ENCODE peak calls at places on chromosome 5, in nine cellular contexts. D is K562; A is Daoy; O is activated T-helper 9 cell treated with anti-CD3 and anti-CD28 coated beads, Interleukin-2, amount 50 U/mL, for 16 hours; P is OCI-LY7; Q is Peyer's patch; H is stimulated activated CD8-positive, alpha-beta memory T cell treated with anti-CD3 and anti-CD28 coated beads, Interleukin-7, amount 100 ng/mL, for 1 hour; K is hypothalamus; S is stimulated activated CD4-positive, alpha-beta T cell treated with anti-CD3 and anti-CD28 coated beads, Interleukin-15, amount 100 ng/mL, for 1 hour. G is an unnamed sample.
A peak's percentile ranks its signal among the peaks of the same experiment; 100 is the strongest.

GRCh38 chr5:145752947-145753346 is 82.2 kb downstream of the PRELID2 start:
- DNase-seq in D (no peak), A (peak; percentile 54), O (no peak), P (no peak), Q (no peak), H (no peak), K (no peak), S (no peak), G (no peak)

GRCh38 chr5:151002250-151002649 is 18.1 kb upstream of the GPX3 start:
- DNase-seq in D (peak; percentile 36), A (peak; percentile 22), O (no peak), P (peak; percentile 24), Q (no peak), H (no peak), K (no peak), S (no peak), G (no peak)

GRCh38 chr5:153573326-153574033 is 83.0 kb downstream of the GRIA1 start:
- DNase-seq in D (no peak), A (no peak), O (no peak), P (no peak), Q (no peak), H (no peak), K (no peak), S (no peak), G (no peak)

GRCh38 chr5:108617467-108618435 is 129.9 kb upstream of the FER start:
- DNase-seq in D (no peak), A (peak; percentile 15), O (no peak), P (no peak), Q (no peak), H (no peak), K (no peak), S (no peak), G (no peak)

GRCh38 chr5:146706321-146706972 is 172.1 kb downstream of the PPP2R2B start:
- DNase-seq in D (no peak), A (no peak), O (no peak), P (peak; percentile 1), Q (peak; percentile 41), H (no peak), K (no peak), S (no peak), G (peak; percentile 8)

GRCh38 chr5:120160120-120160895 is 303.8 kb upstream of the PRR16 start:
- DNase-seq in D (no peak), A (peak; percentile 65), O (no peak), P (no peak), Q (no peak), H (no peak), K (no peak), S (no peak), G (no peak)

GRCh38 chr5:53917095-53917494 is 356.7 kb downstream of the NDUFS4 start:
- DNase-seq in D (no peak), A (peak; percentile 4), O (no peak), P (no peak), Q (no peak), H (no peak), K (no peak), S (no peak), G (no peak)

GRCh38 chr5:1228121-1228520 is 2.9 kb downstream of the SLC6A18 start:
- DNase-seq in D (no peak), A (no peak), O (no peak), P (no peak), Q (no peak), H (no peak), K (no peak), S (no peak), G (peak; percentile 29)

GRCh38 chr5:136036991-136037705 is 8.4 kb downstream of the TGFBI start:
- DNase-seq in D (no peak), A (peak; percentile 94), O (peak; percentile 23), P (peak; percentile 90), Q (no peak), H (no peak), K (no peak), S (no peak), G (peak; percentile 82)

GRCh38 chr5:58123501-58123900 is 336.4 kb downstream of the PLK2 start:
- DNase-seq in D (no peak), A (no peak), O (no peak), P (no peak), Q (no peak), H (no peak), K (no peak), S (no peak), G (no peak)

GRCh38 chr5:136018814-136019777 is 9.7 kb upstream of the TGFBI start:
- DNase-seq in D (no peak), A (peak; percentile 99), O (no peak), P (no peak), Q (no peak), H (no peak), K (no peak), S (no peak), G (no peak)

GRCh38 chr5:68087866-68088265 is 127.7 kb upstream of the PIK3R1 start:
- DNase-seq in D (no peak), A (no peak), O (no peak), P (no peak), Q (no peak), H (no peak), K (no peak), S (no peak), G (no peak)

GRCh38 chr5:94893404-94894145 is 275.1 kb downstream of the SLF1 start:
- DNase-seq in D (no peak), A (peak; percentile 7), O (no peak), P (peak; percentile 4), Q (no peak), H (no peak), K (no peak), S (no peak), G (peak; percentile 44)

GRCh38 chr5:177546262-177546741 is 8.1 kb downstream of the FAM193B start:
- DNase-seq in D (no peak), A (peak; percentile 95), O (no peak), P (no peak), Q (no peak), H (no peak), K (no peak), S (no peak), G (peak; percentile 88)

GRCh38 chr5:113574417-113574816 is 60.9 kb downstream of the YTHDC2 start:
- DNase-seq in D (peak; percentile 9), A (peak; percentile 97), O (no peak), P (no peak), Q (no peak), H (no peak), K (no peak), S (no peak), G (peak; percentile 19)

GRCh38 chr5:174935854-174936474 is 211.6 kb downstream of the MSX2 start:
- DNase-seq in D (peak; percentile 68), A (peak; percentile 80), O (no peak), P (peak; percentile 34), Q (peak; percentile 61), H (peak; percentile 13), K (peak; percentile 5), S (no peak), G (peak; percentile 88)

GRCh38 chr5:74177995-74178394 is 462.5 kb downstream of the ENC1 start:
- DNase-seq in D (no peak), A (no peak), O (no peak), P (no peak), Q (no peak), H (no peak), K (no peak), S (no peak), G (no peak)

GRCh38 chr5:132456553-132457361 is 33.8 kb downstream of the IRF1 start:
- DNase-seq in D (no peak), A (peak; percentile 81), O (no peak), P (peak; percentile 80), Q (peak; percentile 50), H (no peak), K (no peak), S (no peak), G (no peak)

GRCh38 chr5:159752622-159753275 is 163.5 kb upstream of the ADRA1B start:
- DNase-seq in D (no peak), A (peak; percentile 43), O (no peak), P (no peak), Q (no peak), H (no peak), K (no peak), S (no peak), G (no peak)

GRCh38 chr5:151132959-151133358 is 24.6 kb downstream of the ANXA6 start:
- DNase-seq in D (no peak), A (no peak), O (no peak), P (peak; percentile 69), Q (no peak), H (no peak), K (no peak), S (no peak), G (no peak)

GRCh38 chr5:61115968-61116367 is 46.3 kb downstream of the SMIM15 start:
- DNase-seq in D (no peak), A (no peak), O (no peak), P (no peak), Q (no peak), H (no peak), K (no peak), S (no peak), G (no peak)

G was measured in SJCRH30.